ENCODE peak calls at places on chromosomes 6 and 20, in five cellular contexts. D, E, O, U and N are unnamed samples.

GRCh38 chr6:12804967-12805645 is 88.5 kb downstream of the PHACTR1 start:
- DNase-seq in E (no peak), D (no peak), O (no peak), U (peak; percentile 49), N (no peak)

GRCh38 chr6:31586596-31586995 is 519 bp downstream of the LST1 start:
- DNase-seq in D (no peak), O (no peak), E (peak; percentile 45), U (no peak), N (peak; percentile 58)

GRCh38 chr6:125550892-125551291 is 198.5 kb upstream of the HEY2 start:
- DNase-seq in D (no peak), U (no peak), O (no peak), E (no peak), N (no peak)

GRCh38 chr6:87297115-87297514 is 25.3 kb upstream of the SMIM8 start:
- DNase-seq in O (no peak), D (no peak), E (no peak), U (peak; percentile 56), N (no peak)

GRCh38 chr6:108630050-108630714 is 69.5 kb downstream of the FOXO3 start:
- DNase-seq in O (no peak), U (no peak), D (no peak), E (peak; percentile 55), N (no peak)

GRCh38 chr6:67501738-67502137 is 1133.3 kb upstream of the ADGRB3 start:
- DNase-seq in O (no peak), E (no peak), D (no peak), U (peak; percentile 31), N (no peak)

GRCh38 chr6:130675072-130675471 is 152.1 kb upstream of the SMLR1 start:
- DNase-seq in U (peak; percentile 82), D (no peak), E (no peak), O (no peak), N (no peak)

GRCh38 chr6:1678201-1678600 is 68.5 kb downstream of the FOXC1 start:
- DNase-seq in U (no peak), O (no peak), E (no peak), D (no peak), N (no peak)

GRCh38 chr6:66662196-66662595 is 955.2 kb upstream of the EYS start:
- DNase-seq in O (no peak), D (peak; percentile 5), E (no peak), U (peak; percentile 34), N (peak; percentile 19)

GRCh38 chr6:118812972-118813371 is 81.0 kb upstream of the ASF1A start:
- DNase-seq in D (no peak), E (no peak), U (peak; percentile 57), O (no peak), N (no peak)

GRCh38 chr6:42026540-42026939 is 23.8 kb upstream of the TAF8 start:
- DNase-seq in D (no peak), O (no peak), E (no peak), U (no peak), N (no peak)

GRCh38 chr20:44594730-44595129 is 12.4 kb downstream of the PKIG start:
- DNase-seq in E (peak; percentile 71), D (no peak), O (no peak), U (peak; percentile 59), N (no peak)

GRCh38 chr20:56229821-56230220 is 18.7 kb upstream of the MC3R start:
- DNase-seq in U (peak; percentile 38), E (no peak), D (no peak), O (no peak), N (no peak)

GRCh38 chr6:106997392-106998257 is 23.1 kb upstream of the CD24 start:
- DNase-seq in D (peak; percentile 50), O (peak; percentile 63), U (peak; percentile 62), E (peak; percentile 79), N (peak; percentile 40)

GRCh38 chr20:54524849-54525248 is 49.5 kb downstream of the DOK5 start:
- DNase-seq in D (no peak), U (no peak), E (no peak), O (no peak), N (no peak)

GRCh38 chr6:1126036-1126435 is 185.9 kb upstream of the FOXQ1 start:
- DNase-seq in E (no peak), O (no peak), D (no peak), U (no peak), N (no peak)

GRCh38 chr6:163808231-163808630 is 393.7 kb downstream of the QKI start:
- DNase-seq in U (no peak), O (no peak), E (no peak), D (no peak), N (no peak)

GRCh38 chr6:155440758-155441157 is 14.9 kb downstream of the NOX3 start:
- DNase-seq in O (no peak), E (no peak), U (no peak), D (no peak), N (no peak)

GRCh38 chr20:33099842-33100538 is 20.5 kb downstream of the BPIFB4 start:
- DNase-seq in E (peak; percentile 31), U (no peak), D (no peak), O (no peak), N (no peak)

GRCh38 chr20:25237610-25238318 is 10.1 kb upstream of the PYGB start:
- DNase-seq in E (peak; percentile 18), U (peak; percentile 100), D (no peak), O (no peak), N (no peak)

GRCh38 chr6:170091639-170092579 is 199.0 kb downstream of the DLL1 start:
- DNase-seq in U (no peak), E (no peak), D (no peak), O (no peak), N (no peak)

GRCh38 chr20:25508083-25508770 is 77.1 kb downstream of the NINL start:
- DNase-seq in O (no peak), E (no peak), D (no peak), U (peak; percentile 48), N (no peak)

GRCh38 chr6:65728879-65729479 is 22.0 kb upstream of the EYS start:
- DNase-seq in U (no peak), D (no peak), E (no peak), O (no peak), N (no peak)

GRCh38 chr6:80425089-80425823 is 318.8 kb downstream of the BCKDHB start:
- DNase-seq in D (no peak), U (peak; percentile 98), E (no peak), O (no peak), N (no peak)

GRCh38 chr20:46618316-46619110 is 32.7 kb downstream of the SLC13A3 start:
- DNase-seq in D (no peak), E (no peak), O (no peak), U (no peak), N (no peak)

GRCh38 chr20:56515657-56516381 is 8.7 kb upstream of the FAM209A start:
- DNase-seq in U (no peak), D (peak; percentile 2), O (no peak), E (no peak), N (peak; percentile 69)